ENCODE peak calls at places on chromosomes 13 and 19, in nine cellular contexts. K, O, X, T, P, E, D, J and A are unnamed samples.

GRCh38 chr19:12481781-12482504 is 2.7 kb downstream of the ZNF709 start:
- DNase-seq in X (no peak), E (no peak), K (no peak), P (no peak), D (no peak), O (no peak), T (no peak), J (no peak), A (no peak)

GRCh38 chr13:33110713-33111413 is 94.6 kb downstream of the KL start:
- DNase-seq in P (no peak), O (peak; percentile 54), E (peak; percentile 72), T (no peak), X (no peak), D (no peak), J (no peak), K (no peak), A (no peak)

GRCh38 chr19:48556825-48557224 is 4.9 kb downstream of the SULT2B1 start:
- DNase-seq in D (no peak), X (no peak), J (no peak), O (no peak), E (no peak), K (no peak), P (no peak), T (no peak), A (no peak)

GRCh38 chr19:13839938-13840750 is 36.8 kb upstream of the NANOS3 start:
- DNase-seq in K (peak; percentile 76), D (no peak), E (no peak), J (peak; percentile 61), X (no peak), P (no peak), O (no peak), T (peak; percentile 54), A (peak; percentile 52)

GRCh38 chr13:48978942-48979601 is 3.4 kb downstream of the FNDC3A start:
- DNase-seq in T (peak; percentile 37), K (no peak), D (no peak), O (no peak), P (no peak), X (no peak), E (no peak), J (no peak), A (no peak)

GRCh38 chr13:38226496-38226895 is 123.2 kb upstream of the UFM1 start:
- DNase-seq in J (no peak), O (no peak), K (no peak), P (no peak), E (no peak), X (no peak), T (no peak), D (no peak), A (no peak)

GRCh38 chr13:50357586-50358118 is 342.4 kb downstream of the KCNRG start:
- DNase-seq in K (peak; percentile 56), P (no peak), O (peak; percentile 54), E (peak; percentile 97), D (no peak), J (no peak), X (peak; percentile 67), T (peak; percentile 67), A (no peak)

GRCh38 chr13:113297370-113297871 is 382 bp downstream of the LAMP1 start:
- DNase-seq in X (no peak), D (no peak), O (no peak), P (peak; percentile 21), T (peak; percentile 11), E (no peak), J (peak; percentile 16), K (no peak), A (peak; percentile 50)

GRCh38 chr13:31588923-31589322 is 150.4 kb upstream of the RXFP2 start:
- DNase-seq in J (no peak), T (no peak), K (no peak), O (no peak), P (no peak), E (no peak), D (no peak), X (no peak), A (no peak)

GRCh38 chr13:102073251-102073650 is 328.6 kb downstream of the FGF14 start:
- DNase-seq in K (no peak), X (no peak), J (no peak), T (no peak), D (no peak), O (no peak), P (no peak), E (no peak), A (no peak)

GRCh38 chr19:21143846-21144245 is 2.0 kb downstream of the ZNF431 start:
- DNase-seq in O (no peak), K (no peak), T (no peak), D (no peak), P (no peak), E (peak; percentile 10), J (no peak), X (no peak), A (peak; percentile 44)

GRCh38 chr19:33704271-33704670 is 82.5 kb downstream of the CHST8 start:
- DNase-seq in T (no peak), X (no peak), E (no peak), J (no peak), D (no peak), O (no peak), P (no peak), K (no peak), A (no peak)

GRCh38 chr13:114002009-114002544 is 28.2 kb upstream of the C13orf46 start:
- DNase-seq in P (no peak), J (no peak), O (no peak), E (no peak), T (no peak), X (no peak), D (no peak), K (no peak), A (no peak)

GRCh38 chr19:15294591-15294990 is 37.7 kb downstream of the BRD4 start:
- DNase-seq in J (no peak), E (no peak), P (no peak), X (no peak), T (peak; percentile 49), K (no peak), D (no peak), O (peak; percentile 65), A (no peak)

GRCh38 chr13:101579291-101579802 is 126.9 kb downstream of the ITGBL1 start:
- DNase-seq in J (no peak), O (no peak), P (no peak), D (peak; percentile 25), E (peak; percentile 54), X (no peak), T (peak; percentile 44), K (peak; percentile 1), A (no peak)

GRCh38 chr13:51645154-51645650 is 60.9 kb downstream of the WDFY2 start:
- DNase-seq in K (no peak), J (no peak), D (no peak), T (peak; percentile 93), O (no peak), E (peak; percentile 65), P (no peak), X (no peak), A (no peak)

GRCh38 chr19:31534786-31535185 is 185.6 kb upstream of the TSHZ3 start:
- DNase-seq in J (no peak), D (no peak), X (no peak), O (no peak), K (no peak), P (no peak), E (no peak), T (no peak), A (no peak)

GRCh38 chr19:39335168-39335567 is 675 bp downstream of the GMFG start:
- DNase-seq in X (no peak), K (no peak), E (no peak), D (no peak), P (no peak), T (no peak), O (no peak), J (peak; percentile 10), A (peak; percentile 59)

GRCh38 chr19:18204394-18205179 is 745 bp upstream of the RAB3A start:
- DNase-seq in O (peak; percentile 80), P (peak; percentile 36), T (no peak), X (peak; percentile 80), D (no peak), J (no peak), K (peak; percentile 51), E (no peak), A (peak; percentile 84)

GRCh38 chr13:74883834-74884233 is 598.1 kb downstream of the TBC1D4 start:
- DNase-seq in J (no peak), P (no peak), K (no peak), D (no peak), T (peak; percentile 19), X (no peak), O (no peak), E (no peak), A (no peak)

GRCh38 chr19:48623556-48624066 is 4.3 kb downstream of the SPHK2 start:
- DNase-seq in T (no peak), O (no peak), P (no peak), X (no peak), K (no peak), E (no peak), J (no peak), D (no peak), A (no peak)

GRCh38 chr19:16581145-16581970 is 9.1 kb upstream of the SLC35E1 start:
- DNase-seq in D (no peak), O (peak; percentile 44), P (no peak), K (no peak), X (no peak), J (no peak), T (no peak), E (no peak), A (no peak)

GRCh38 chr13:98442391-98443230 is 134.3 kb downstream of the STK24 start:
- DNase-seq in T (no peak), D (no peak), K (no peak), E (no peak), P (no peak), X (no peak), O (no peak), J (no peak), A (no peak)

GRCh38 chr19:16441661-16442071 is 30.1 kb downstream of the EPS15L1 start:
- DNase-seq in O (no peak), E (no peak), K (peak; percentile 19), P (peak; percentile 30), T (peak; percentile 16), X (peak; percentile 17), D (no peak), J (no peak), A (no peak)

GRCh38 chr13:48891586-48891985 is 84.1 kb upstream of the FNDC3A start:
- DNase-seq in E (peak; percentile 39), P (no peak), J (no peak), D (no peak), K (peak; percentile 27), X (no peak), O (no peak), T (peak; percentile 22), A (no peak)

GRCh38 chr19:19105365-19106060 is 32.8 kb downstream of the TMEM161A start:
- DNase-seq in X (no peak), J (no peak), K (no peak), D (no peak), T (peak; percentile 76), P (no peak), O (peak; percentile 58), E (peak; percentile 20), A (no peak)

GRCh38 chr19:45693168-45693788 is 812 bp downstream of the QPCTL start:
- DNase-seq in T (peak; percentile 77), K (peak; percentile 92), P (peak; percentile 86), J (peak; percentile 53), D (peak; percentile 80), O (peak; percentile 83), X (peak; percentile 62), E (peak; percentile 27), A (peak; percentile 77)

GRCh38 chr13:38967446-38967845 is 23.2 kb downstream of the STOML3 start:
- DNase-seq in O (no peak), D (peak; percentile 49), J (no peak), X (no peak), K (no peak), T (no peak), P (no peak), E (no peak), A (no peak)

GRCh38 chr19:21127001-21127400 is 14.8 kb upstream of the ZNF431 start:
- DNase-seq in P (no peak), X (no peak), T (no peak), J (no peak), D (no peak), K (no peak), O (no peak), E (no peak), A (no peak)

GRCh38 chr19:49951806-49952474 is 9.0 kb downstream of the SIGLEC11 start:
- DNase-seq in K (no peak), X (no peak), E (no peak), T (no peak), D (no peak), P (no peak), O (no peak), J (no peak), A (no peak)